ENCODE peak calls at places on chromosomes 13 and 19, in six cellular contexts. B is heart left ventricle, J is Peyer's patch, T is uterus, G is suprapubic skin, L is stomach. X is an unnamed sample.

GRCh38 chr19:36257512-36257876 is 42.6 kb downstream of the ZNF146 start:
- DNase-seq in B (peak), T (no peak), G (no peak), J (no peak), L (no peak), X (peak)

GRCh38 chr13:30905932-30906383 is at the start of gene MEDAG:
- DNase-seq in J (no peak), G (peak), B (peak), L (no peak), T (peak), X (peak)

GRCh38 chr19:28553005-28553404 is 659.9 kb downstream of the UQCRFS1 start:
- DNase-seq in T (no peak), L (no peak), B (no peak), J (no peak), G (no peak), X (no peak)

GRCh38 chr19:38838986-38839761 is 7.6 kb upstream of the ECH1 start:
- DNase-seq in G (no peak), L (no peak), J (no peak), T (no peak), B (no peak), X (no peak)

GRCh38 chr13:18212873-18213272 is 968.8 kb downstream of the TUBA3C start:
- DNase-seq in L (no peak), T (no peak), G (peak), B (peak), J (no peak), X (peak)

GRCh38 chr13:64579331-64579730 is 2650.8 kb downstream of the PCDH9 start:
- DNase-seq in J (no peak), T (no peak), L (no peak), B (no peak), G (no peak), X (no peak)

GRCh38 chr19:45182758-45183157 is 4.2 kb downstream of the BLOC1S3 start:
- DNase-seq in G (no peak), T (no peak), J (no peak), L (peak), B (no peak), X (no peak)

GRCh38 chr13:46575843-46576242 is 22.9 kb downstream of the LRCH1 start:
- DNase-seq in L (no peak), J (no peak), B (no peak), T (no peak), G (no peak), X (peak)

GRCh38 chr13:97307882-97308624 is 85.9 kb downstream of the MBNL2 start:
- DNase-seq in B (peak), L (no peak), G (no peak), J (no peak), T (no peak), X (no peak)

GRCh38 chr19:12090807-12091206 is 26.3 kb downstream of the ZNF844 start:
- DNase-seq in J (peak), G (no peak), L (peak), T (peak), B (peak), X (peak)

GRCh38 chr13:48074006-48074405 is 20.9 kb downstream of the MED4 start:
- DNase-seq in B (no peak), T (no peak), J (no peak), L (no peak), G (no peak), X (no peak)

GRCh38 chr13:41470187-41470586 is 12.8 kb downstream of the RGCC start:
- DNase-seq in B (no peak), L (no peak), T (no peak), J (no peak), G (no peak), X (no peak)

GRCh38 chr13:111556496-111556895 is 236.1 kb downstream of the TEX29 start:
- DNase-seq in J (no peak), B (no peak), G (no peak), L (no peak), T (no peak), X (no peak)

GRCh38 chr13:46679369-46680180 is 117.4 kb downstream of the ESD start:
- DNase-seq in L (no peak), J (peak), G (no peak), T (peak), B (no peak), X (no peak)

GRCh38 chr13:72194531-72194930 is 327.5 kb upstream of the DACH1 start:
- DNase-seq in T (no peak), J (no peak), G (no peak), L (no peak), B (no peak), X (no peak)

GRCh38 chr19:2495651-2496316 is 19.9 kb downstream of the GADD45B start:
- DNase-seq in T (peak), L (peak), B (peak), G (no peak), J (no peak), X (peak)

GRCh38 chr13:114315074-114315785 is 927 bp downstream of the CHAMP1 start:
- DNase-seq in G (no peak), T (no peak), J (no peak), L (no peak), B (no peak), X (no peak)

GRCh38 chr13:96822900-96823299 is 171.4 kb downstream of the OXGR1 start:
- DNase-seq in J (no peak), B (no peak), G (no peak), T (no peak), L (peak), X (peak)

GRCh38 chr19:38072776-38073411 is 151.1 kb downstream of the DPF1 start:
- DNase-seq in B (no peak), T (no peak), L (no peak), G (no peak), J (no peak), X (no peak)

GRCh38 chr13:110651271-110651670 is 35.9 kb downstream of the NAXD start:
- DNase-seq in T (no peak), J (no peak), L (no peak), B (no peak), G (no peak), X (no peak)

GRCh38 chr19:53132231-53132991 is at the start of gene ZNF415:
- DNase-seq in L (peak), G (no peak), B (peak), J (peak), T (peak), X (peak)

GRCh38 chr13:41224113-41225110 is 30.0 kb upstream of the KBTBD7 start:
- DNase-seq in G (no peak), L (no peak), J (no peak), T (no peak), B (no peak), X (no peak)

GRCh38 chr13:35475131-35475959 is 1.1 kb downstream of the MAB21L1 start:
- DNase-seq in B (peak), L (peak), G (peak), T (no peak), J (no peak), X (peak)

GRCh38 chr19:42074513-42075363 is 1.2 kb upstream of the ZNF574 start:
- DNase-seq in T (peak), G (no peak), L (no peak), J (no peak), B (no peak), X (no peak)

GRCh38 chr13:29897102-29897501 is 46.7 kb upstream of the UBL3 start:
- DNase-seq in B (no peak), J (no peak), L (no peak), T (no peak), G (no peak), X (no peak)

GRCh38 chr13:108950333-108951010 is 321.1 kb downstream of the MYO16 start:
- DNase-seq in G (no peak), L (no peak), T (no peak), J (no peak), B (no peak), X (no peak)

GRCh38 chr13:110124201-110124600 is 182.8 kb downstream of the COL4A1 start:
- DNase-seq in L (no peak), J (no peak), T (no peak), B (no peak), G (no peak), X (no peak)

GRCh38 chr19:39402417-39403297 is 4.0 kb upstream of the ZFP36 start:
- DNase-seq in L (peak), T (peak), J (peak), G (peak), B (peak), X (peak)

GRCh38 chr13:109871018-109871370 is 84.6 kb upstream of the IRS2 start:
- DNase-seq in L (no peak), J (no peak), G (no peak), B (no peak), T (no peak), X (no peak)

GRCh38 chr13:47211106-47211505 is 314.3 kb upstream of the HTR2A start:
- DNase-seq in L (no peak), J (no peak), G (no peak), T (no peak), B (no peak), X (no peak)

GRCh38 chr19:47380559-47380958 is 31.4 kb downstream of the DHX34 start:
- DNase-seq in G (no peak), T (no peak), J (no peak), L (no peak), B (no peak), X (no peak)

GRCh38 chr19:7899751-7900352 is 3.8 kb upstream of the MAP2K7 start:
- DNase-seq in B (no peak), L (no peak), G (no peak), T (no peak), J (no peak), X (no peak)

GRCh38 chr13:99307247-99307646 is at the start of gene GPR183:
- DNase-seq in B (no peak), J (peak), G (no peak), T (no peak), L (no peak), X (no peak)

GRCh38 chr19:16327501-16327900 is 2.9 kb downstream of the KLF2 start:
- DNase-seq in L (no peak), B (no peak), G (no peak), T (no peak), J (peak), X (peak)

GRCh38 chr13:93268327-93269028 is 41.9 kb downstream of the GPC6 start:
- DNase-seq in J (no peak), T (no peak), B (no peak), L (no peak), G (no peak), X (no peak)

GRCh38 chr19:16330368-16330801 is 5.8 kb downstream of the KLF2 start:
- DNase-seq in B (peak), T (peak), G (peak), L (peak), J (peak), X (no peak)

GRCh38 chr13:49652691-49653305 is 24.5 kb downstream of the ARL11 start:
- DNase-seq in J (no peak), B (no peak), L (peak), T (no peak), G (no peak), X (peak)

DNA sequence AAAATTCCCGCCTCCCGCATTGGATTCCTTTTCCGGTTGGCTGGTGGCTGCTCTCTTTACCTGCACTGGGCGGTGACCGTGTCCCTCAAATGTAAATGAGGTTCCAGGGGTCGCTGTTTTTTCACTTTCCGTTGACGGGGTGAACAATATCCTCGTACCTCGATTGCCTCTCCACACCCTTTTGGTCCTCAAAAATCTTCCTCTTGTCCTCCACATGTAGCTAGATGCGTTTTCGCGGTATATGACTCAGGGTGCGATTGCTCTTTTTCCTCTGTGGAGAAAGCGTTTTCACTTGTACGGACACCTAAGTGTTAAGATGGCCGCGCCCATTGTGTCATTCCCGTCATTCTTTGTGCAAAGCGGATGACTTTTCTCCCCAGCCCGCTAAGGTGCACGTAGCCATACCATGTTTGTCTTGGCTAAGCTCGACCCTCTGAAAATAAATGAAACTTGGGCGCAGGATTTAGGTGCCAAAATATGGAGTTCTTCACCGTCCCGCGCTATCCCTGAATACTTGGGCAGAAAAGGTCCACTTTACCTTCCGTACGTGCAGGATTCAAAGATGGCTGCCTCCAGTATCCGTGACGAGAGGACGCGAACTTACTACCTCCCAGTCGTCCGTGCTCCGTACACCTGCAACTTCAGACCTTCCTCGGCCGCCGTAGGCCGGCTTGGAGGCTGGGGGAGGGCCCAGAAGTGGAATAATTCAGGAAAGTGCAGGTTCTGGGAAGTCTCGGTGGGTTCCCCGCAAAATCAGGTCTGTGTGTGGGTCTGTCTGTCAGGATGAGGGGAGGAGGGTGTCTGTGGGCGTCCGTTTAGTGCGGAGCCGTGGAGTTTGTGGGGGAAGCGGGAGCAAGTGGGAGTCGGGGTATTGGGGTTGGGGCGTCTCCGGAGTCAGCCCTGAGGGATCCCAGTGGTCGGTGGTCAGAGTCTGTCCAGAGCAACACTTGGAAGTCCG is at the start of gene ZNF613:
- DNase-seq in B (peak), J (peak), T (peak), L (peak), G (peak), X (peak)
- TF ChIP-seq POLR2A in B (no peak), J (no peak), T (no peak), L (no peak), G (no peak), X (peak)

DNA sequence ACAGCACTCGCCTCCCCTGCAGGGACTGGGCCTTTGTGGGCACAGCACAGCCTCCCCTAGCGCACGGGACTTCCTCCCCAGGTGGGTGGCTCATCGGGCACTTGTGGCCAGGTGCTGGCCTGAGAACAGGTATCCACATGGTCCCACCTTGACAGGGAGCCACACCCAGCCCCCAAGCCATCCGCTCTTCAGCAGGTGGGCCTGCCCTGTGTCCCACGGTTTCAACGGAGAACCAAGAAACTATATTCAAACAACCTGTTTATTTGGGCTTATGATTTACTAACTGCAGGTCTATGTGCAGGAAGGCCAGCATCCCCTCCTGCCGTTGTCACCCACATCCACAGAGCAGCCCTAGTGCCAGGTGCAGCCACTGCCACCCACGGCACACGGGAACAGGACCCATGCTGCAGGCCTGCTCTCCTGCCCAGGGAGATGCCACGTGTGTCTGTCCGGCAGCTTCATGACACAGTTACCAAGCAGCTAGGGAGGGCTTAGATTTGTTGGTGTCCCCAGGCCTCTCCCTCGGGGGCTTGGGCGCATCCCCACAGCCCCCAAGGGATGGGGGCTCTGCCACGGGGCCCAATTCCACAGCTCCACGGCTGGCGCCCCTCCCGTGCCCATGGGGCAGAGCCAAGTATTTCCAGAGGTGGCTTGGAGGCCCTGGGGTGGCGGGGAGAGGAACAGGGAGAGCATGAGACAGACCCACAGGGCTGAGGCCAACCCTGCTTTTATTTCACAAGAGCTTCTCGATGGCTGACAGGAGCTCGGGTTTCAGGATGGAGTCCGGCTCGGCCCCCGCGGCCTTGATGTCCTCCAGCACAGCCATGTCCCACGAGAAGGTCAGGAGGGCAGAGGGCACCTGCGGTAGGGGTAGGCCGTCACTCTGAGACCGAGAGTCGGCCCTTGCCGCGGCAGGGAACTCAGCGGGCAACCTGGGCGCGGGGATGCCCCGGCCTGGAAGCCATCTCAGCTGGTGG is 12.5 kb downstream of the UBXN6 start:
- DNase-seq in B (no peak), G (no peak), L (no peak), T (no peak), J (no peak), X (peak)
- TF ChIP-seq POLR2A in B (no peak), G (no peak), L (no peak), T (no peak), J (no peak), X (peak)

GRCh38 chr19:13764101-13764807 is at the start of gene MRI1:
- DNase-seq in G (peak), L (peak), T (peak), J (peak), B (peak), X (peak)
- TF ChIP-seq POLR2A in G (no peak), L (no peak), T (peak), J (peak), B (peak), X (peak)

GRCh38 chr19:54298357-54299125 is 14.4 kb downstream of the LILRA5 start:
- DNase-seq in T (no peak), G (peak), J (no peak), L (no peak), B (no peak), X (no peak)
- TF ChIP-seq POLR2A in T (no peak), G (no peak), J (no peak), L (no peak), B (no peak), X (no peak)

GRCh38 chr19:14081797-14082674 is 3.5 kb downstream of the C19orf67 start:
- DNase-seq in G (no peak), T (peak), B (peak), L (peak), J (no peak), X (no peak)

GRCh38 chr19:14078406-14078805 is 5.8 kb downstream of the MISP3 start:
- DNase-seq in B (no peak), G (no peak), J (no peak), L (no peak), T (no peak), X (peak)

GRCh38 chr19:14082675-14082960 is 3.0 kb downstream of the C19orf67 start:
- DNase-seq in L (no peak), J (no peak), T (no peak), B (no peak), G (no peak), X (no peak)

GRCh38 chr19:14085309-14085995 is at the start of gene C19orf67:
- DNase-seq in T (no peak), L (no peak), B (no peak), G (no peak), J (no peak), X (no peak)

GRCh38 chr19:14080887-14081796 is 4.4 kb downstream of the C19orf67 start:
- DNase-seq in J (peak), B (peak), L (peak), G (peak), T (peak), X (peak)
- TF ChIP-seq POLR2A in J (peak), B (peak), L (no peak), G (no peak), T (peak), X (peak)

GRCh38 chr19:55000761-55001160 is 34.6 kb downstream of the NLRP2 start:
- DNase-seq in T (no peak), L (no peak), B (no peak), G (no peak), J (no peak), X (no peak)

DNA sequence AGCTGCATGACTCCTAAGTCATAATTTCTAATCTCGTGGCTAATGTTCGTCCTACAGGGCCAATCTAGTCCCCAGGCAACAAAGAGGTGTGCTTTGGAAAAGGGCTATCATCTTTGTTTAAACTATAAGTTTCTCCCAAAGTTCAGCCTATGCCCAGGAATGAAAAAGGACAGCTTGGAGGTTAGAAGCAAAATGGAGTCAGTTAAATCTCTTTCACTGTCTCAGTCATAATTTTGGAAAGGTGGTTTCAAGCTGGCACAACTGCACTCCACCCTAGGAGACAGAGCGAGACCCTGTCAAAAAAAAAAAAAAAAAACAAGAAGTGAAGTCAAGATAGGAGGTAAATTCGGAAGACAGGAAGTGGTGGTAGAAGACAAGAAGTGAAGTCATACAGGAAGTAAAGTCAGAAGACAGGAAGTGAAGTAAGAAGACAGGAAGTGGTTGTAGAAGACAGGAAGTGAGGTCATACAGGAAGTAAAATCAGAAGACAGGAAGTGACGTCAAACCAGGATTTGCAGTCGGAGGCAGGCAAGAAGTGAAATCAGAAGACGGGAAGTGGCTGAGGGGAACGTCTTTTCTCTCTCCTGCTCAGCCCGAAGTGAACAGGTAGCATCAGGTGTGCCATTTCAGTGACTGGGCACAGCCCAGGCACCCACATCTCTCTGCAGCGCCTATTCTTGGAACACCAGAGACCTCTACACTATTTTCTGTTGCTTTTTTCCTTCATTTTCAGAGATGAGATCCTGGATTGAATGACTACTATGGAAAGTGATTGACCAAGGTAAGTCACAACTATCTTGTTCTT is 32.2 kb downstream of the GP6 start:
- DNase-seq in G (no peak), B (no peak), J (peak), T (no peak), L (no peak), X (peak)
- TF ChIP-seq POLR2A in G (no peak), B (no peak), J (no peak), T (no peak), L (no peak), X (no peak)

GRCh38 chr13:39881383-39881782 is 225.9 kb downstream of the COG6 start:
- DNase-seq in B (no peak), J (no peak), L (no peak), G (no peak), T (no peak), X (no peak)
- TF ChIP-seq POLR2A in B (no peak), J (no peak), L (no peak), G (no peak), T (no peak), X (no peak)

X was measured in adrenal gland.